ENCODE peak calls at places on chromosome 6, in nine cellular contexts. N, B, W, X, Y, Z, S, P and M are unnamed samples.

GRCh38 chr6:40112350-40112749 is 178.1 kb upstream of the MOCS1 start:
- DNase-seq in N (no peak), B (no peak), W (no peak), X (no peak), Y (no peak), Z (no peak), S (no peak), P (no peak), M (no peak)

GRCh38 chr6:110053395-110054240 is 75.5 kb downstream of the GPR6 start:
- DNase-seq in N (no peak), B (peak), W (no peak), X (no peak), Y (peak), Z (peak), S (peak), P (no peak), M (peak)

GRCh38 chr6:115750946-115751345 is 309.7 kb downstream of the FRK start:
- DNase-seq in N (no peak), B (no peak), W (no peak), X (no peak), Y (no peak), Z (no peak), S (no peak), P (no peak), M (no peak)

GRCh38 chr6:912871-913663 is 220.1 kb upstream of the EXOC2 start:
- DNase-seq in N (no peak), B (peak), W (peak), X (no peak), Y (no peak), Z (peak), S (no peak), P (no peak), M (no peak)

GRCh38 chr6:166465671-166466087 is 82.9 kb upstream of the MPC1 start:
- DNase-seq in N (no peak), B (no peak), W (no peak), X (no peak), Y (no peak), Z (no peak), S (peak), P (no peak), M (no peak)

GRCh38 chr6:154590770-154591169 is 80.3 kb upstream of the CNKSR3 start:
- DNase-seq in N (no peak), B (peak), W (no peak), X (no peak), Y (peak), Z (no peak), S (no peak), P (no peak), M (no peak)

GRCh38 chr6:31898200-31899011 is 908 bp upstream of the EHMT2 start:
- DNase-seq in N (no peak), B (peak), W (peak), X (no peak), Y (peak), Z (peak), S (peak), P (no peak), M (peak)

GRCh38 chr6:82750570-82750969 is 315.1 kb downstream of the UBE3D start:
- DNase-seq in N (no peak), B (no peak), W (no peak), X (no peak), Y (no peak), Z (peak), S (no peak), P (no peak), M (no peak)

GRCh38 chr6:166029506-166029905 is 138.1 kb downstream of the TBXT start:
- DNase-seq in N (no peak), B (no peak), W (no peak), X (no peak), Y (peak), Z (peak), S (no peak), P (no peak), M (no peak)

GRCh38 chr6:149211046-149211571 is 106.4 kb upstream of the TAB2 start:
- DNase-seq in N (no peak), B (no peak), W (peak), X (no peak), Y (no peak), Z (no peak), S (no peak), P (peak), M (no peak)

GRCh38 chr6:34606477-34607130 is 50.5 kb upstream of the SPDEF start:
- DNase-seq in N (no peak), B (no peak), W (no peak), X (no peak), Y (no peak), Z (no peak), S (no peak), P (no peak), M (no peak)

GRCh38 chr6:64683682-64684081 is 1023.3 kb downstream of the EYS start:
- DNase-seq in N (no peak), B (no peak), W (peak), X (no peak), Y (no peak), Z (peak), S (no peak), P (no peak), M (no peak)

GRCh38 chr6:165704001-165704748 is 41.1 kb upstream of the PDE10A start:
- DNase-seq in N (no peak), B (peak), W (no peak), X (no peak), Y (no peak), Z (peak), S (peak), P (no peak), M (no peak)

GRCh38 chr6:148177589-148178233 is 164.9 kb upstream of the SASH1 start:
- DNase-seq in N (peak), B (peak), W (peak), X (no peak), Y (peak), Z (peak), S (peak), P (no peak), M (peak)

GRCh38 chr6:124676033-124676432 is 286.2 kb upstream of the RNF217 start:
- DNase-seq in N (no peak), B (no peak), W (peak), X (no peak), Y (no peak), Z (peak), S (no peak), P (no peak), M (no peak)

GRCh38 chr6:13445005-13445743 is 42.2 kb downstream of the GFOD1 start:
- DNase-seq in N (no peak), B (peak), W (no peak), X (no peak), Y (peak), Z (no peak), S (peak), P (peak), M (peak)

GRCh38 chr6:158009935-158010585 is 28.4 kb downstream of the SYNJ2 start:
- DNase-seq in N (no peak), B (no peak), W (no peak), X (no peak), Y (no peak), Z (no peak), S (no peak), P (no peak), M (no peak)